ENCODE peak calls at places on chromosome 12, in five cellular contexts. B is A549, J is K562, P is HepG2, Y is endothelial cell of umbilical vein. Q is an unnamed sample.

GRCh38 chr12:95532851-95533250 is 18.4 kb downstream of the USP44 start:
- DNase-seq in J (no peak), Y (no peak), B (no peak), P (peak), Q (no peak)

GRCh38 chr12:22658214-22658613 is 33.2 kb downstream of the ETNK1 start:
- DNase-seq in B (peak), P (no peak), J (no peak), Y (peak), Q (no peak)

GRCh38 chr12:26240329-26240815 is 45.0 kb downstream of the SSPN start:
- DNase-seq in P (no peak), Y (no peak), B (no peak), J (no peak), Q (no peak)

GRCh38 chr12:48029811-48030650 is 25.8 kb upstream of the COL2A1 start:
- DNase-seq in P (no peak), J (no peak), Y (no peak), B (no peak), Q (peak)

GRCh38 chr12:109962388-109962787 is 33.8 kb downstream of the GIT2 start:
- DNase-seq in P (no peak), Y (no peak), J (no peak), B (no peak), Q (no peak)

GRCh38 chr12:124774462-124775167 is 89.0 kb downstream of the SCARB1 start:
- DNase-seq in J (no peak), B (no peak), Y (no peak), P (no peak), Q (peak)

GRCh38 chr12:33654313-33654712 is 214.7 kb upstream of the SYT10 start:
- DNase-seq in J (no peak), B (no peak), Y (no peak), P (no peak), Q (peak)

GRCh38 chr12:12686925-12687324 is 9.1 kb downstream of the GPR19 start:
- DNase-seq in J (no peak), B (no peak), Y (no peak), P (no peak), Q (no peak)

GRCh38 chr12:102567031-102567985 is 86.9 kb upstream of the IGF1 start:
- DNase-seq in Y (no peak), P (no peak), J (no peak), B (peak), Q (no peak)

GRCh38 chr12:76480800-76481199 is 78.8 kb downstream of the OSBPL8 start:
- DNase-seq in J (no peak), Y (peak), P (no peak), B (no peak), Q (peak)

GRCh38 chr12:74424778-74425177 is 112.9 kb upstream of the ATXN7L3B start:
- DNase-seq in Y (no peak), J (no peak), P (peak), B (no peak), Q (no peak)

GRCh38 chr12:123444396-123445026 is 8.0 kb upstream of the RILPL2 start:
- DNase-seq in J (no peak), Y (peak), B (no peak), P (peak), Q (peak)

GRCh38 chr12:118842753-118843335 is 138.5 kb upstream of the SRRM4 start:
- DNase-seq in B (no peak), P (no peak), Y (no peak), J (no peak), Q (no peak)

GRCh38 chr12:28704477-28705169 is 444.5 kb upstream of the FAR2 start:
- DNase-seq in P (no peak), B (no peak), Y (no peak), J (no peak), Q (no peak)

GRCh38 chr12:65526311-65526710 is 247.8 kb downstream of the MSRB3 start:
- DNase-seq in B (no peak), J (no peak), P (no peak), Y (no peak), Q (no peak)

DNA sequence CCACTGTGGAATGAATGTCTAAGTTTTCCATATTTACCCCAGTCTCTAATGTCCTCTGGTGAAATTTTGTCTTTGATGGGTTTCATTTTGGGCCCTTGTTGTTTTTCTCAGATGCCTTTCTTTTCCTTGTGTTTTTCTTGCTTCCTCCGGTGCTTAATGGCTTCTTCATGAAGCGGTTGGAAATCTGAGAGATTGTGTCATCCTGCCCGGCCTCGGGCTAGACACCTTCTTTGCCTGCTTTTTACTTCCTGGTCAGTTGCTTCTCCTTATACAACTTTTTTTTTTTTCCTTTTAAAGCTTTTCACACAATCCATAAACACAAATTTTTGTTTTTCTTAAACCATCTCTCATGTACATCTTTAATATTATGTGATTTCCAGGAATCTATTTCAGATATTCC is 7.1 kb downstream of the ETV6 start:
- DNase-seq in J (no peak), B (no peak), Y (no peak), P (no peak), Q (no peak)
- TF ChIP-seq MYC in J (no peak), B (no peak), Y (no peak), P (no peak), Q (no peak)

GRCh38 chr12:53048033-53048779 is 1.7 kb upstream of the TNS2 start:
- DNase-seq in P (peak), B (peak), J (peak), Y (peak), Q (no peak)
- TF ChIP-seq CTCF in P (peak), B (peak), J (no peak), Y (peak), Q (no peak)

GRCh38 chr12:68237068-68237467 is 11.5 kb upstream of the IL26 start:
- DNase-seq in B (no peak), P (no peak), Y (no peak), J (no peak), Q (peak)

GRCh38 chr12:68235576-68235975 is 10.0 kb upstream of the IL26 start:
- DNase-seq in P (no peak), J (no peak), Y (no peak), B (no peak), Q (no peak)

GRCh38 chr12:68234140-68234539 is 8.5 kb upstream of the IL26 start:
- DNase-seq in B (no peak), P (no peak), Y (no peak), J (no peak), Q (no peak)

GRCh38 chr12:68237523-68238070 is 12.0 kb upstream of the IL26 start:
- DNase-seq in B (no peak), P (no peak), Y (no peak), J (no peak), Q (no peak)

GRCh38 chr12:68236421-68237059 is 10.9 kb upstream of the IL26 start:
- DNase-seq in Y (peak), P (peak), J (peak), B (peak), Q (peak)
- TF ChIP-seq MYC in Y (no peak), P (no peak), J (no peak), B (no peak), Q (no peak)

DNA sequence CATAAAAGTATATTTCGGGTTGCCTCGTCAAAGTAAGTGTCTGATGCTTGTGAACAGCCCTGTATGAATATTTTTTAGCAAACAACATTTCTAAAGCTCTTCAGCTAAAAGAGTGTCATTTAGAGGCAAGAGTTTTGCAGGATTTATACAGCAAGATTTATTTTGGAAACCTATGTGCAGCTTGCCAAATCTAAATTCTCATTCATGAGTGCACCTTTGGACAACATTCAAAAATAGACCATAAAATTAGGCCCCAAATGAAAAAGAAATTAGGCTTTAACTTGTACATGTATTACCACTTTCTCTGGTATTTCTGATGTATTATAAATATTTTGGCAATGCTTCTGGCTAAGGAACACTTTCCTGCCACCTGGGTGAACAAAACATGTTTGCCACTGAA is 224.4 kb upstream of the PDZRN4 start:
- DNase-seq in B (no peak), P (no peak), Y (no peak), J (no peak), Q (no peak)
- TF ChIP-seq CTCF in B (no peak), P (no peak), Y (no peak), J (no peak), Q (no peak)

DNA sequence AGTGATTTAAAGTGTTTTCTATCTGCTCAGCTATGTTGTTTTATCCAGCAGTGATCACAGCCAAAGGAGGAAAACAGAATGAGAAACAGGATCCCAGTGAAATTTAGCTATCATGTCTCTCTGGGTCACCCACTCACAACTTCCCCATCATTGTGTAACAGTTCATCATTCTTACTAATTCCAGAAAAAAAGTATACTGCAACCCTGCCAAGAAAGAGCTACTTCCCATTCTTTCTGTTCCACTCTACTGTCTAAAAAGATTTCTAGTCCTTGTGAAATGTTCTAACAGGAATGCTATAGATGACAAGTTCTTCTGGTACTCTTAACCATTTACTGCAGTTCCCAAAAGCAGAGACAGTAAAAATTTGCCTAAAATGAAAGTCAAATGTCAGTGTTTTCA is 39.2 kb upstream of the CD163 start:
- DNase-seq in J (no peak), Y (no peak), P (no peak), B (no peak), Q (peak)
- TF ChIP-seq MYC in J (no peak), Y (no peak), P (no peak), B (no peak), Q (no peak)

GRCh38 chr12:9940370-9940769 is 8.2 kb upstream of the CLEC2A start:
- DNase-seq in B (no peak), P (no peak), Y (peak), J (no peak), Q (peak)
- TF ChIP-seq CTCF in B (peak), P (peak), Y (peak), J (no peak), Q (peak)

Q was measured in NB4.